ENCODE peak calls at places on chromosome 14, in nine cellular contexts. W is NCI-H2171, P is hypothalamus, E is NCI-H510A treated with DMSO at 0.1 percent for 48 hours, X is T-helper 1 cell, R is RPMI7951, J is GM12891, Q is IMR-90, Y is Peyer's patch. K is an unnamed sample.

GRCh38 chr14:24432259-24433131 is 2.7 kb downstream of the KHNYN start:
- DNase-seq in W (no peak), P (no peak), E (no peak), X (no peak), R (no peak), J (no peak), Q (peak), Y (no peak), K (no peak)

GRCh38 chr14:76615331-76615730 is 145.9 kb upstream of the VASH1 start:
- DNase-seq in W (no peak), P (no peak), E (no peak), X (no peak), R (no peak), J (no peak), Q (no peak), Y (no peak), K (no peak)

GRCh38 chr14:66610154-66610563 is 102.2 kb downstream of the GPHN start:
- DNase-seq in W (no peak), P (no peak), E (no peak), X (peak), R (peak), J (no peak), Q (peak), Y (no peak), K (no peak)

GRCh38 chr14:24165785-24166184 is 4.7 kb downstream of the IRF9 start:
- DNase-seq in W (no peak), P (no peak), E (no peak), X (no peak), R (no peak), J (no peak), Q (no peak), Y (no peak), K (no peak)

GRCh38 chr14:24238527-24239037 is 3.8 kb downstream of the TINF2 start:
- DNase-seq in W (no peak), P (no peak), E (no peak), X (no peak), R (no peak), J (no peak), Q (no peak), Y (no peak), K (no peak)

GRCh38 chr14:60845523-60845922 is 111.0 kb downstream of the MNAT1 start:
- DNase-seq in W (no peak), P (no peak), E (no peak), X (no peak), R (no peak), J (peak), Q (no peak), Y (no peak), K (no peak)

GRCh38 chr14:54730156-54730961 is 163.4 kb downstream of the SAMD4A start:
- DNase-seq in W (no peak), P (no peak), E (no peak), X (peak), R (peak), J (peak), Q (peak), Y (peak), K (no peak)

GRCh38 chr14:96198430-96199133 is 6.1 kb upstream of the BDKRB2 start:
- DNase-seq in W (no peak), P (no peak), E (no peak), X (peak), R (peak), J (no peak), Q (no peak), Y (no peak), K (no peak)

GRCh38 chr14:73492661-73493060 is 1.9 kb downstream of the RIOX1 start:
- DNase-seq in W (no peak), P (no peak), E (no peak), X (no peak), R (no peak), J (no peak), Q (no peak), Y (no peak), K (no peak)

GRCh38 chr14:47826809-47827208 is 151.4 kb upstream of the MDGA2 start:
- DNase-seq in W (no peak), P (no peak), E (no peak), X (no peak), R (no peak), J (no peak), Q (no peak), Y (no peak), K (no peak)

GRCh38 chr14:35342160-35343010 is 50.2 kb downstream of the PSMA6 start:
- DNase-seq in W (peak), P (no peak), E (peak), X (no peak), R (peak), J (no peak), Q (peak), Y (peak), K (no peak)

GRCh38 chr14:55721353-55721752 is 141.3 kb downstream of the KTN1 start:
- DNase-seq in W (no peak), P (no peak), E (no peak), X (no peak), R (peak), J (no peak), Q (peak), Y (no peak), K (no peak)

GRCh38 chr14:105745433-105746123 is 219.2 kb downstream of the TMEM121 start:
- DNase-seq in W (no peak), P (no peak), E (no peak), X (no peak), R (no peak), J (no peak), Q (no peak), Y (no peak), K (no peak)

GRCh38 chr14:77902806-77903205 is 102.9 kb downstream of the ADCK1 start:
- DNase-seq in W (no peak), P (peak), E (no peak), X (no peak), R (no peak), J (no peak), Q (no peak), Y (no peak), K (no peak)

GRCh38 chr14:89137514-89138163 is 279.4 kb downstream of the FOXN3 start:
- DNase-seq in W (no peak), P (no peak), E (no peak), X (no peak), R (peak), J (no peak), Q (peak), Y (no peak), K (no peak)

GRCh38 chr14:104931323-104931770 is 6.7 kb downstream of the PLD4 start:
- DNase-seq in W (no peak), P (no peak), E (no peak), X (no peak), R (no peak), J (no peak), Q (no peak), Y (no peak), K (no peak)

GRCh38 chr14:101962503-101962874 is 1.9 kb upstream of the DYNC1H1 start:
- DNase-seq in W (peak), P (peak), E (peak), X (no peak), R (peak), J (no peak), Q (peak), Y (peak), K (no peak)

GRCh38 chr14:80356413-80356812 is 145.1 kb upstream of the DIO2 start:
- DNase-seq in W (peak), P (no peak), E (peak), X (no peak), R (peak), J (no peak), Q (peak), Y (no peak), K (no peak)

GRCh38 chr14:103510311-103511021 is 12.2 kb downstream of the CKB start:
- DNase-seq in W (no peak), P (no peak), E (no peak), X (no peak), R (no peak), J (no peak), Q (no peak), Y (peak), K (no peak)

GRCh38 chr14:61698216-61698980 is 3.1 kb downstream of the HIF1A start:
- DNase-seq in W (no peak), P (no peak), E (no peak), X (peak), R (no peak), J (no peak), Q (no peak), Y (no peak), K (no peak)